ENCODE peak calls at places on chromosomes 4 and X, in ten cellular contexts. R is substantia nigra; F is adrenal gland; Q is heart left ventricle; M is NCI-H187 treated with DMSO at 0.1 percent for 48 hours; W is AG09319; C is ACHN; D is GM18507; G is ascending aorta; L is stimulated activated CD8-positive, alpha-beta memory T cell treated with anti-CD3 and anti-CD28 coated beads, Interleukin-2, amount 100 ng/mL, for 48 hours. T is an unnamed sample.

GRCh38 chr4:66564901-66565648 is 894.8 kb upstream of the EPHA5 start:
- DNase-seq in R (no peak), F (no peak), Q (no peak), M (peak; percentile 89), W (peak; percentile 66), C (no peak), D (no peak), G (no peak), L (no peak), T (peak; percentile 8)

GRCh38 chrX:41490446-41490845 is 43.3 kb downstream of the NYX start:
- DNase-seq in R (no peak), F (no peak), Q (no peak), M (no peak), W (no peak), C (no peak), D (no peak), G (no peak), L (no peak), T (no peak)

GRCh38 chr4:107757860-107758476 is 37.9 kb upstream of the PAPSS1 start:
- DNase-seq in R (no peak), F (no peak), Q (no peak), M (no peak), W (no peak), C (peak; percentile 50), D (no peak), G (no peak), L (no peak), T (no peak)

GRCh38 chr4:143437937-143438336 is 75.6 kb upstream of the SMARCA5 start:
- DNase-seq in R (no peak), F (no peak), Q (no peak), M (no peak), W (no peak), C (no peak), D (no peak), G (no peak), L (no peak), T (no peak)

GRCh38 chr4:34365891-34366290 is 1878.4 kb downstream of the ARAP2 start:
- DNase-seq in R (no peak), F (no peak), Q (no peak), M (peak; percentile 86), W (no peak), C (no peak), D (no peak), G (no peak), L (no peak), T (no peak)

GRCh38 chrX:107454302-107454701 is 4.8 kb downstream of the FRMPD3 start:
- DNase-seq in R (no peak), F (no peak), Q (no peak), M (no peak), W (no peak), C (peak; percentile 8), D (no peak), G (no peak), L (no peak), T (no peak)

GRCh38 chr4:113961322-113961698 is 18.1 kb downstream of the ARSJ start:
- DNase-seq in R (no peak), F (no peak), Q (no peak), M (no peak), W (peak; percentile 49), C (no peak), D (no peak), G (no peak), L (no peak), T (no peak)

GRCh38 chr4:129167640-129168260 is 71.8 kb downstream of the C4orf33 start:
- DNase-seq in R (no peak), F (no peak), Q (no peak), M (no peak), W (no peak), C (no peak), D (no peak), G (no peak), L (no peak), T (no peak)

GRCh38 chr4:154807042-154807630 is 26.1 kb downstream of the RBM46 start:
- DNase-seq in R (no peak), F (no peak), Q (no peak), M (no peak), W (peak; percentile 19), C (peak; percentile 51), D (no peak), G (no peak), L (no peak), T (no peak)

GRCh38 chr4:70895405-70895804 is 6.8 kb upstream of the MOB1B start:
- DNase-seq in R (no peak), F (peak; percentile 25), Q (peak; percentile 27), M (no peak), W (no peak), C (no peak), D (no peak), G (no peak), L (no peak), T (no peak)

GRCh38 chr4:8395504-8395903 is 45.0 kb downstream of the ACOX3 start:
- DNase-seq in R (no peak), F (no peak), Q (no peak), M (no peak), W (no peak), C (no peak), D (no peak), G (no peak), L (no peak), T (no peak)

GRCh38 chr4:86837651-86838050 is 11.5 kb downstream of the SLC10A6 start:
- DNase-seq in R (no peak), F (no peak), Q (no peak), M (no peak), W (no peak), C (no peak), D (no peak), G (no peak), L (no peak), T (no peak)

GRCh38 chr4:20384456-20384855 is 132.8 kb downstream of the SLIT2 start:
- DNase-seq in R (no peak), F (no peak), Q (no peak), M (no peak), W (no peak), C (no peak), D (no peak), G (no peak), L (no peak), T (no peak)

GRCh38 chrX:3711331-3711917 is 2.0 kb downstream of the PRKX start:
- DNase-seq in R (no peak), F (no peak), Q (peak; percentile 36), M (no peak), W (no peak), C (no peak), D (no peak), G (no peak), L (no peak), T (no peak)

GRCh38 chr4:95142877-95143412 is 385.2 kb downstream of the BMPR1B start:
- DNase-seq in R (no peak), F (no peak), Q (no peak), M (no peak), W (no peak), C (no peak), D (no peak), G (no peak), L (no peak), T (no peak)

GRCh38 chr4:159077702-159078495 is 25.0 kb upstream of the RAPGEF2 start:
- DNase-seq in R (no peak), F (no peak), Q (no peak), M (no peak), W (no peak), C (no peak), D (peak; percentile 56), G (no peak), L (no peak), T (no peak)

GRCh38 chrX:29090811-29091210 is 503.6 kb downstream of the IL1RAPL1 start:
- DNase-seq in R (no peak), F (no peak), Q (peak; percentile 4), M (no peak), W (no peak), C (peak; percentile 2), D (no peak), G (no peak), L (no peak), T (no peak)

GRCh38 chrX:152903589-152903988 is 5.7 kb downstream of the ZNF185 start:
- DNase-seq in R (no peak), F (no peak), Q (no peak), M (no peak), W (no peak), C (no peak), D (no peak), G (no peak), L (no peak), T (no peak)

GRCh38 chr4:3461515-3462291 is 1.4 kb upstream of the DOK7 start:
- DNase-seq in R (no peak), F (peak; percentile 49), Q (peak; percentile 79), M (no peak), W (no peak), C (peak; percentile 49), D (no peak), G (no peak), L (no peak), T (peak; percentile 51)

GRCh38 chrX:10884246-10884645 is 226.9 kb upstream of the HCCS start:
- DNase-seq in R (no peak), F (no peak), Q (no peak), M (no peak), W (no peak), C (no peak), D (no peak), G (no peak), L (no peak), T (no peak)

GRCh38 chrX:119728487-119728886 is 29.9 kb upstream of the SOWAHD start:
- DNase-seq in R (no peak), F (no peak), Q (no peak), M (no peak), W (no peak), C (no peak), D (no peak), G (no peak), L (no peak), T (no peak)

GRCh38 chrX:39525758-39526157 is 572.0 kb downstream of the BCOR start:
- DNase-seq in R (no peak), F (no peak), Q (no peak), M (no peak), W (no peak), C (no peak), D (no peak), G (no peak), L (no peak), T (no peak)

GRCh38 chrX:47515941-47516649 is 33.1 kb upstream of the ZNF41 start:
- DNase-seq in R (no peak), F (no peak), Q (no peak), M (no peak), W (no peak), C (no peak), D (no peak), G (no peak), L (no peak), T (no peak)

GRCh38 chr4:46503739-46504138 is 113.8 kb upstream of the GABRA2 start:
- DNase-seq in R (no peak), F (no peak), Q (no peak), M (no peak), W (no peak), C (no peak), D (no peak), G (no peak), L (no peak), T (no peak)

GRCh38 chr4:114132830-114133229 is 153.4 kb upstream of the ARSJ start:
- DNase-seq in R (no peak), F (no peak), Q (no peak), M (no peak), W (no peak), C (peak; percentile 2), D (no peak), G (no peak), L (no peak), T (no peak)

GRCh38 chr4:20764353-20764752 is 64.1 kb downstream of the PACRGL start:
- DNase-seq in R (no peak), F (no peak), Q (no peak), M (no peak), W (no peak), C (no peak), D (no peak), G (no peak), L (no peak), T (no peak)